ENCODE peak calls at places on chromosome 1, in seven cellular contexts. One of them, this sample, is unnamed.

GRCh38 chr1:159705251-159705910 is 9.0 kb downstream of the CRP start:
- DNase-seq in glutamatergic neuron: no peak
- DNase-seq in substantia nigra: no peak
- DNase-seq in AG09319: no peak
- DNase-seq in small intestine: no peak
- DNase-seq in globus pallidus: peak; percentile 65
- DNase-seq in cerebellum: no peak
- DNase-seq in this sample: no peak

GRCh38 chr1:68232354-68233148 is at the start of gene WLS:
- DNase-seq in glutamatergic neuron: peak; percentile 72
- DNase-seq in substantia nigra: peak; percentile 75
- DNase-seq in AG09319: peak; percentile 57
- DNase-seq in small intestine: peak; percentile 68
- DNase-seq in globus pallidus: peak; percentile 78
- DNase-seq in cerebellum: peak; percentile 31
- DNase-seq in this sample: peak; percentile 71

GRCh38 chr1:49995734-49996133 is 28.0 kb downstream of the AGBL4 start:
- DNase-seq in glutamatergic neuron: no peak
- DNase-seq in substantia nigra: no peak
- DNase-seq in AG09319: no peak
- DNase-seq in small intestine: no peak
- DNase-seq in globus pallidus: no peak
- DNase-seq in cerebellum: no peak
- DNase-seq in this sample: no peak

GRCh38 chr1:88867743-88868521 is 23.4 kb downstream of the GTF2B start:
- DNase-seq in glutamatergic neuron: no peak
- DNase-seq in substantia nigra: no peak
- DNase-seq in AG09319: no peak
- DNase-seq in small intestine: no peak
- DNase-seq in globus pallidus: no peak
- DNase-seq in cerebellum: no peak
- DNase-seq in this sample: no peak

GRCh38 chr1:114040273-114041043 is 61.2 kb downstream of the OLFML3 start:
- DNase-seq in glutamatergic neuron: no peak
- DNase-seq in substantia nigra: no peak
- DNase-seq in AG09319: no peak
- DNase-seq in small intestine: no peak
- DNase-seq in globus pallidus: peak; percentile 26
- DNase-seq in cerebellum: no peak
- DNase-seq in this sample: no peak

GRCh38 chr1:19644422-19644760 is 280 bp downstream of the NBL1 start:
- DNase-seq in glutamatergic neuron: no peak
- DNase-seq in substantia nigra: no peak
- DNase-seq in AG09319: no peak
- DNase-seq in small intestine: no peak
- DNase-seq in globus pallidus: no peak
- DNase-seq in cerebellum: no peak
- DNase-seq in this sample: no peak

GRCh38 chr1:200888349-200888838 is 6.3 kb upstream of the INAVA start:
- DNase-seq in glutamatergic neuron: no peak
- DNase-seq in substantia nigra: no peak
- DNase-seq in AG09319: no peak
- DNase-seq in small intestine: peak; percentile 61
- DNase-seq in globus pallidus: no peak
- DNase-seq in cerebellum: no peak
- DNase-seq in this sample: no peak

GRCh38 chr1:200372095-200372884 is 37.5 kb downstream of the ZNF281 start:
- DNase-seq in glutamatergic neuron: no peak
- DNase-seq in substantia nigra: no peak
- DNase-seq in AG09319: no peak
- DNase-seq in small intestine: no peak
- DNase-seq in globus pallidus: no peak
- DNase-seq in cerebellum: no peak
- DNase-seq in this sample: no peak

GRCh38 chr1:15684042-15684461 is at the start of gene PLEKHM2:
- DNase-seq in glutamatergic neuron: peak; percentile 61
- DNase-seq in substantia nigra: peak; percentile 61
- DNase-seq in AG09319: no peak
- DNase-seq in small intestine: peak; percentile 42
- DNase-seq in globus pallidus: peak; percentile 33
- DNase-seq in cerebellum: peak; percentile 72
- DNase-seq in this sample: no peak

GRCh38 chr1:221667504-221667903 is 74.4 kb downstream of the DUSP10 start:
- DNase-seq in glutamatergic neuron: no peak
- DNase-seq in substantia nigra: no peak
- DNase-seq in AG09319: peak; percentile 20
- DNase-seq in small intestine: no peak
- DNase-seq in globus pallidus: no peak
- DNase-seq in cerebellum: no peak
- DNase-seq in this sample: no peak

GRCh38 chr1:58886611-58887010 is 102.8 kb upstream of the JUN start:
- DNase-seq in glutamatergic neuron: no peak
- DNase-seq in substantia nigra: no peak
- DNase-seq in AG09319: no peak
- DNase-seq in small intestine: no peak
- DNase-seq in globus pallidus: no peak
- DNase-seq in cerebellum: no peak
- DNase-seq in this sample: peak; percentile 36

GRCh38 chr1:153539395-153540093 is 1.2 kb downstream of the S100A5 start:
- DNase-seq in glutamatergic neuron: no peak
- DNase-seq in substantia nigra: no peak
- DNase-seq in AG09319: no peak
- DNase-seq in small intestine: no peak
- DNase-seq in globus pallidus: no peak
- DNase-seq in cerebellum: no peak
- DNase-seq in this sample: no peak

GRCh38 chr1:19169642-19170041 is 40.4 kb downstream of the UBR4 start:
- DNase-seq in glutamatergic neuron: no peak
- DNase-seq in substantia nigra: no peak
- DNase-seq in AG09319: no peak
- DNase-seq in small intestine: no peak
- DNase-seq in globus pallidus: no peak
- DNase-seq in cerebellum: no peak
- DNase-seq in this sample: no peak

GRCh38 chr1:47738560-47739182 is 258.5 kb downstream of the TRABD2B start:
- DNase-seq in glutamatergic neuron: peak; percentile 77
- DNase-seq in substantia nigra: peak; percentile 12
- DNase-seq in AG09319: no peak
- DNase-seq in small intestine: peak; percentile 45
- DNase-seq in globus pallidus: no peak
- DNase-seq in cerebellum: peak; percentile 13
- DNase-seq in this sample: peak; percentile 23

GRCh38 chr1:220045356-220046051 is 801 bp downstream of the EPRS1 start:
- DNase-seq in glutamatergic neuron: no peak
- DNase-seq in substantia nigra: no peak
- DNase-seq in AG09319: no peak
- DNase-seq in small intestine: peak; percentile 31
- DNase-seq in globus pallidus: peak; percentile 13
- DNase-seq in cerebellum: peak; percentile 17
- DNase-seq in this sample: no peak

GRCh38 chr1:61139324-61140055 is 57.1 kb downstream of the NFIA start:
- DNase-seq in glutamatergic neuron: no peak
- DNase-seq in substantia nigra: no peak
- DNase-seq in AG09319: no peak
- DNase-seq in small intestine: no peak
- DNase-seq in globus pallidus: no peak
- DNase-seq in cerebellum: no peak
- DNase-seq in this sample: peak; percentile 41

GRCh38 chr1:117128323-117129079 is 7.0 kb upstream of the TRIM45 start:
- DNase-seq in glutamatergic neuron: no peak
- DNase-seq in substantia nigra: no peak
- DNase-seq in AG09319: no peak
- DNase-seq in small intestine: peak; percentile 43
- DNase-seq in globus pallidus: peak; percentile 47
- DNase-seq in cerebellum: peak; percentile 28
- DNase-seq in this sample: no peak